ENCODE peak calls at places on chromosome 19, in seven cellular contexts. O is stimulated activated naive CD8-positive, alpha-beta T cell treated with anti-CD3 and anti-CD28 coated beads, Interleukin-15, amount 100 ng/mL, for 72 hours; B is non-pigmented ciliary epithelial cell; F is Karpas-422; G is aorta; J is sigmoid colon; I is NCI-H1417. Q is an unnamed sample.

GRCh38 chr19:34962945-34963530 is 991 bp downstream of the ZNF792 start:
- DNase-seq in O (no peak), B (no peak), F (no peak), G (no peak), J (no peak), I (no peak), Q (no peak)

GRCh38 chr19:58009301-58009665 is 6.7 kb upstream of the ZNF606 start:
- DNase-seq in O (no peak), B (no peak), F (no peak), G (no peak), J (no peak), I (no peak), Q (no peak)

GRCh38 chr19:4014541-4015491 is 7.3 kb downstream of the PIAS4 start:
- DNase-seq in O (peak), B (no peak), F (peak), G (no peak), J (peak), I (peak), Q (no peak)

GRCh38 chr19:6439743-6440142 is 6.2 kb upstream of the SLC25A41 start:
- DNase-seq in O (no peak), B (no peak), F (no peak), G (no peak), J (no peak), I (no peak), Q (no peak)

GRCh38 chr19:48403606-48404005 is 10.1 kb downstream of the GRIN2D start:
- DNase-seq in O (peak), B (no peak), F (peak), G (no peak), J (no peak), I (peak), Q (peak)

GRCh38 chr19:3743486-3743885 is 18.0 kb downstream of the APBA3 start:
- DNase-seq in O (no peak), B (no peak), F (peak), G (no peak), J (no peak), I (no peak), Q (no peak)

GRCh38 chr19:43532571-43532961 is 422 bp upstream of the ZNF575 start:
- DNase-seq in O (no peak), B (no peak), F (peak), G (peak), J (peak), I (peak), Q (no peak)

GRCh38 chr19:30625947-30626346 is 253.8 kb downstream of the ZNF536 start:
- DNase-seq in O (no peak), B (no peak), F (no peak), G (no peak), J (no peak), I (no peak), Q (no peak)

GRCh38 chr19:54684537-54684936 is 21.8 kb downstream of the LILRB4 start:
- DNase-seq in O (no peak), B (no peak), F (peak), G (no peak), J (no peak), I (no peak), Q (no peak)